ENCODE peak calls at places on chromosomes 5 and 9, in ten cellular contexts. C, G, E, Q, N, P, S, X, Y and Z are unnamed samples.

GRCh38 chr5:95238560-95239325 is 46.2 kb downstream of the MCTP1 start:
- DNase-seq in C (no peak), G (no peak), E (no peak), Q (no peak), N (no peak), P (no peak), S (no peak), X (no peak), Y (no peak), Z (no peak)

GRCh38 chr5:108260105-108260857 is 121.6 kb downstream of the FBXL17 start:
- DNase-seq in C (peak; percentile 77), G (peak; percentile 58), E (peak; percentile 34), Q (peak; percentile 79), N (peak; percentile 72), P (no peak), S (peak; percentile 77), X (peak; percentile 75), Y (peak; percentile 79), Z (no peak)

GRCh38 chr5:16754621-16755020 is 137.8 kb upstream of the RETREG1 start:
- DNase-seq in C (no peak), G (no peak), E (no peak), Q (no peak), N (no peak), P (no peak), S (no peak), X (no peak), Y (no peak), Z (no peak)

GRCh38 chr5:128271859-128272446 is 188.4 kb downstream of the SLC12A2 start:
- DNase-seq in C (no peak), G (no peak), E (no peak), Q (no peak), N (no peak), P (no peak), S (no peak), X (no peak), Y (no peak), Z (no peak)

GRCh38 chr5:149552761-149553160 is 1.5 kb upstream of the CSNK1A1 start:
- DNase-seq in C (no peak), G (no peak), E (no peak), Q (no peak), N (no peak), P (no peak), S (no peak), X (no peak), Y (peak; percentile 39), Z (no peak)

GRCh38 chr5:38825494-38825893 is 20.3 kb upstream of the OSMR start:
- DNase-seq in C (no peak), G (peak; percentile 12), E (no peak), Q (no peak), N (no peak), P (no peak), S (no peak), X (no peak), Y (no peak), Z (no peak)

GRCh38 chr5:131999471-131999931 is 12.0 kb downstream of the ACSL6 start:
- DNase-seq in C (peak; percentile 56), G (no peak), E (no peak), Q (no peak), N (no peak), P (no peak), S (peak; percentile 65), X (no peak), Y (no peak), Z (no peak)

GRCh38 chr5:998276-998974 is 10.2 kb upstream of the NKD2 start:
- DNase-seq in C (peak; percentile 61), G (no peak), E (no peak), Q (no peak), N (no peak), P (no peak), S (no peak), X (peak; percentile 13), Y (no peak), Z (no peak)

GRCh38 chr9:75061169-75061568 is 26.8 kb downstream of the NMRK1 start:
- DNase-seq in C (no peak), G (no peak), E (no peak), Q (no peak), N (no peak), P (no peak), S (no peak), X (no peak), Y (no peak), Z (no peak)

DNA sequence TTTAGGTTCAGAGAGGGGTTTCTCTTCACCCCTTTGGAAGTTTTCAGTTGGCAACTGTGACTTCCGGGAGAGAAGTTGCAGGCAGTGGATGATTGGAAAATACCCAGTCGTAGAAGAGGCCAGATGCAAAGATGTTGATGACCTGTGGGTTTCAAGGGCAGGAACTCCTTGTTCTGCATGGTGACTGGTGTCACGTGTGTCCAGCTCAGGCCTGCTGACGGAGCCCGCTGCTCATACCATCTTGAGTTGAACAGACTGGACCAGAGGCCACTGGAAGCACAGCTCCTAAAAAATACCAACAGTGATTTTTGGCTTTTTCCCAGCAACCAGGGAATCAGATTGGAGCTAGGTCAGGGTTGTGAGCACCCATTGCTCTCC is 243.9 kb upstream of the KLF4 start:
- DNase-seq in C (peak; percentile 90), G (no peak), E (no peak), Q (peak; percentile 28), N (no peak), P (no peak), S (no peak), X (peak; percentile 56), Y (no peak), Z (no peak)
- TF ChIP-seq POLR2A in C (no peak), G (no peak), E (no peak), Q (no peak), N (no peak), P (no peak), S (no peak), X (no peak), Y (no peak), Z (no peak)

GRCh38 chr9:72477862-72478564 is 43.4 kb upstream of the TMC1 start:
- DNase-seq in C (no peak), G (peak; percentile 86), E (no peak), Q (peak; percentile 35), N (peak; percentile 8), P (no peak), S (no peak), X (peak; percentile 41), Y (no peak), Z (no peak)
- TF ChIP-seq POLR2AphosphoS5 in C (no peak), G (no peak), E (no peak), Q (no peak), N (no peak), P (peak; percentile 22), S (no peak), X (peak; percentile 75), Y (no peak), Z (no peak)

GRCh38 chr9:33044162-33044673 is 19.1 kb downstream of the DNAJA1 start:
- DNase-seq in C (peak; percentile 95), G (no peak), E (no peak), Q (peak; percentile 87), N (peak; percentile 6), P (peak; percentile 97), S (peak; percentile 93), X (peak; percentile 84), Y (peak; percentile 83), Z (peak; percentile 66)
- TF ChIP-seq POLR2A in C (peak; percentile 18), G (no peak), E (peak; percentile 76), Q (peak; percentile 52), N (no peak), P (no peak), S (no peak), X (no peak), Y (no peak), Z (peak; percentile 87)

DNA sequence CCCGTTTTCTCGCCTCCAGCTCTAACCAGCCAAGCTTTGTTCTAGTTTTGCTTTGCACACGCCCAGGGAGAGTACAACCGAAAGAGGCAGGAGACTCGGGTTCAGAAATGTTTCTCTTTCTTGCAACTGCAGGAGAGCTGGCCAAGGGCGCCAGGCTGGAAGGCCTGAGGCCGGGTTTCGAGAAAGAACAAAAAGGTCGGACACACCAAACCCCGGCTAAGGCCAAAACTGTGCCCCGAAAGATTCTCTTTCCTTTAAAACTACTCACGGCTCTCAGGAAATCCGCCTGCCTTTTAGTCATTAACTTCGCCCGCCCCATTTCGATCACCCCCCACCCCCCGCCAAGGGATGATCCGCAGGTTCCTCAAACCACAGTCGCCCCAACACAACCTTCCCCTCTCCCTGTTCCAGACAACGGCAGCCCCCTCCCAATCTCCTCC is 624 bp downstream of the FEM1C start:
- DNase-seq in C (peak; percentile 71), G (peak; percentile 29), E (no peak), Q (peak; percentile 51), N (no peak), P (no peak), S (no peak), X (peak; percentile 55), Y (no peak), Z (no peak)
- TF ChIP-seq POLR2AphosphoS5 in C (peak; percentile 8), G (no peak), E (no peak), Q (no peak), N (no peak), P (no peak), S (no peak), X (peak; percentile 10), Y (peak; percentile 36), Z (peak; percentile 19)

GRCh38 chr5:141521244-141521781 is 32.4 kb downstream of the PCDHGC5 start:
- DNase-seq in C (no peak), G (peak; percentile 81), E (no peak), Q (peak; percentile 51), N (no peak), P (no peak), S (no peak), X (no peak), Y (no peak), Z (no peak)
- TF ChIP-seq POLR2A in C (no peak), G (no peak), E (no peak), Q (no peak), N (no peak), P (no peak), S (no peak), X (no peak), Y (no peak), Z (no peak)

GRCh38 chr9:134925011-134925511 is 7.3 kb upstream of the FCN1 start:
- DNase-seq in C (no peak), G (no peak), E (no peak), Q (no peak), N (no peak), P (no peak), S (no peak), X (no peak), Y (no peak), Z (no peak)
- TF ChIP-seq POLR2AphosphoS5 in C (no peak), G (no peak), E (no peak), Q (no peak), N (no peak), P (no peak), S (no peak), X (no peak), Y (no peak), Z (no peak)